ENCODE peak calls at places on chromosomes 16 and 17, in six cellular contexts. N is HCT116, S is HepG2, A is H1, C is K562, X is GM12878. P is an unnamed sample.

GRCh38 chr17:4375039-4375748 is 8.7 kb upstream of the UBE2G1 start:
- DNase-seq in N (no peak), X (peak; percentile 98), S (no peak), C (peak; percentile 14), A (no peak), P (no peak)

GRCh38 chr17:74307984-74308773 is 17.8 kb upstream of the KIF19 start:
- DNase-seq in A (no peak), X (no peak), C (peak; percentile 57), S (no peak), N (no peak), P (no peak)

GRCh38 chr17:72430611-72431432 is 310.0 kb downstream of the SOX9 start:
- DNase-seq in N (peak; percentile 56), C (peak; percentile 6), X (no peak), S (no peak), A (peak; percentile 60), P (no peak)

GRCh38 chr17:50955160-50955559 is 89.0 kb upstream of the TOB1 start:
- DNase-seq in A (no peak), N (no peak), X (no peak), S (no peak), C (no peak), P (no peak)

GRCh38 chr17:78671607-78672404 is 94.6 kb upstream of the DNAH17 start:
- DNase-seq in N (no peak), C (no peak), X (no peak), A (no peak), S (no peak), P (no peak)

GRCh38 chr17:82065638-82066303 is at the start of gene DUS1L:
- DNase-seq in X (no peak), C (peak; percentile 76), N (no peak), S (no peak), A (peak; percentile 85), P (no peak)

GRCh38 chr17:37742114-37742761 is 2.6 kb downstream of the HNF1B start:
- DNase-seq in A (peak; percentile 70), N (no peak), X (no peak), C (no peak), S (no peak), P (no peak)

GRCh38 chr16:77788196-77789084 is at the start of gene VAT1L:
- DNase-seq in N (no peak), C (peak; percentile 7), S (no peak), X (no peak), A (peak; percentile 85), P (peak; percentile 44)

GRCh38 chr16:11629071-11630030 is 38.9 kb upstream of the SNN start:
- DNase-seq in C (no peak), X (no peak), S (no peak), N (no peak), A (no peak), P (no peak)

GRCh38 chr16:11627292-11627663 is 40.6 kb upstream of the LITAF start:
- DNase-seq in X (no peak), C (no peak), A (no peak), S (no peak), N (no peak), P (no peak)

GRCh38 chr16:11625769-11626168 is 39.0 kb upstream of the LITAF start:
- DNase-seq in S (no peak), A (no peak), X (no peak), N (no peak), C (no peak), P (no peak)

GRCh38 chr16:11626657-11627291 is 40.1 kb upstream of the LITAF start:
- DNase-seq in X (no peak), A (no peak), S (no peak), C (no peak), N (no peak), P (no peak)

GRCh38 chr16:11627822-11628457 is 40.3 kb upstream of the SNN start:
- DNase-seq in N (peak; percentile 63), X (no peak), A (no peak), C (peak; percentile 58), S (no peak), P (no peak)
- TF ChIP-seq ZNF274 in N (no peak), X (no peak), A (no peak), C (no peak), S (no peak), P (no peak)

DNA sequence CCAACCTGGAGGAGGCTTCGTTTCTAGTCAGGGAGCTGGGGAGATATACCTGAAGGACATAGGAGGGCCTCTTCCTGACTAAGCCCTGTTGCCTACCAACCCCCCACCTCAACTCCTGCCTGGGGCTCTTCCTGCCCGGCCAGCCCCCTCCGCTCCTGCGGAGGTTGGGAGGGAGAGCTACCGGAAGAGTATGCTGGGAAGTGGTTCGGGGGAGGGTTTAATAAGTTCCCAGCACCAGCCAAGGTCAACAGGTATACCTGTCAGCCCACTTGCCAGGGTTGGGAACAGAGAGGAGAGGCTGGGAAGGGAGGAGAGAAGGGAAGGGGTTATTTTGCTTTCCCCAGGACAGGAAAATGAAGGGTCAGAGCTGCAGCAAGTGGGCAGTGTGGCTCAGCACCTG is 4.7 kb downstream of the PPP1R1B start:
- DNase-seq in X (no peak), C (no peak), S (no peak), N (no peak), A (no peak), P (no peak)
- H3K4me3 ChIP-seq in X (no peak overlapping the region), C (no peak overlapping the region), S (no peak overlapping the region), N (no peak overlapping the region), A (peak overlapping the region; percentile 2), P (no peak overlapping the region)

DNA sequence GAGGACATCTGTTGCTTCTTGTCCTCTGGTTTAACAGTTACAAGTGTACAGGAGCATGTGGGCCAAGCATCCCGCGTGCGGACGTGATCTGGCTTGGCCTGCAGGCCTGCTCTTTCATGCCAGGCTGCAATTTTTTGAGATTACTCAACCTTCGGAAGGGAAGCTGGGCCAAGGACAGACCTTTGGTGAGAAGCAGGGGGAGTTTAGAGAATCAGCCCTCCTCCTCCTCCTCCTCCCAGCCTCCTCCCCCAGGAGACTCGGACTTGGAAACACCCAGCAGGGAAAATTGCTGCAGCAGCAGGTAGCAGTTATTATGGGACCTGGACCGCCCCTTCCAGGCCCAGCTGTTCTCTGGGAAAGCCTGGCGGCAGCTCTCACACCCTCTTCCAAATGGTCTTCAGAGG is 5.1 kb upstream of the KLHL36 start:
- DNase-seq in N (no peak), X (no peak), A (no peak), S (peak; percentile 35), C (no peak), P (no peak)
- TF ChIP-seq ZNF274 in N (no peak), X (no peak), A (no peak), S (no peak), C (no peak), P (no peak)

DNA sequence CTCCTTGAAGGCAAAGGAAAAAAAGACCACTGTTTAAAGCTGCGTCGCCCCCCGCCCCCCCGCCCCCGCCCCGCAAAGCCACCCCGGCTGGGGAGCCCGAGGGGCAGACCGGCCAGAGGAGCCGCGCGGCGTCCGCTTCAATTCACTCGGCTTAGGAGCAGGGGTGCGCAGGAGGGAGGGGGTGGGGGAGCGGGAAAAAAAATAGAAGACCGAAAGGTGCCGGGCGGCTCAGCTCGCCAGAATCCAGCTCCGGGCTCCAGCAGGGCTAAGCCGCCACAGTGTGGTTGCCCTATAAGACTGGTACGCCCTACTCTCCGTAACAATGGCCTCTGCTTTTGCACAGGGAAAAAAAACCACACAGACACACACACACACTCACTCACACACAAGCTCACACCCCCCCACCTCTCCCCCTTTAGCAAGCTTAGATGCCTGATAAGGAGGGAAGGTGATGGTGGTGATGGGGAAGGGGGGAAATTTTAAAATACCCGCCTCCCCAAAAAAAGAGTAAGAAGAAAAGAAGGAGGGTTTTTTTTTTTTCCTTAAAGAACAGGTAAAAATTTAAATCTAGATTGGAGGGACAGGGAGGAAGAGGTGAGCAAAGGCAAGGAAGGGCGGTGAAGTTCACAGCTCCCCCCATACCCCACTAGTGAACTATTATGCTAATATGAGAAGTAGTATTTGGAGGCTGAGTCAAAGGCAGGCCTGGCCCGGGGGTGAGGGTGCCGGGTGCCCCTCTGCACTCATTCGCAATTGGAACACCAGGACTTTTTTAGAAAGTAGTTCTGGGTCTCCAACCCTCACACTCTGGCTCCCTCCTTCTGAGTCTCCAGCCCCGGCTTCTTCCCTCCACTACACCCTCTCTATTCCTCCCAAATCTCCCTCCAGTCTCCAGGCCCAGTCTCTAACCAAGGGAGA is 11.0 kb upstream of the HOXB2 start:
- DNase-seq in S (no peak), X (no peak), C (peak; percentile 69), A (no peak), N (no peak), P (no peak)
- H3K4me3 ChIP-seq in S (no peak overlapping the region), X (no peak overlapping the region), C (peak overlapping the region; percentile 30), A (no peak overlapping the region), N (no peak overlapping the region), P (peak overlapping the region; percentile 1)

DNA sequence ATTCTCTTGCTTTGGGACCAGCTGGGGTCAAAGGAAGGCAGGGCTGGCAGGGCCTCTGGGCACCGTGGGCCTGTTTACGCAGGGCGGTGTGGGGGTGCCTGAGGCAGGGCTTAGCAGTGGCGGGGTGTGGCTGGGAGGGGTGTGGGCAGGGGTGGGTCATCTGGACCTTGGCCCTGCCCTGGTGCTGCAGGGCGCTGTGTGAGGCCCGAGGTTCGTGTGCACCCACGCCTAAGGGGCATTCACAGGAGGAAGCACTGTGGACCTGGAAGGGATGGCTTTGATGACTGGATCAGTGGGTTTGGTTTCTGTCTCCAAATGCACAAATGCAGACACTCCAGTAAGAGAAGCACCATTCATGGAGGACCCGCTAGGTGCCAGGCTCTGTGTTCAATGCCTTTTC is 37.3 kb downstream of the BCO1 start:
- DNase-seq in N (no peak), C (no peak), S (no peak), A (no peak), X (no peak), P (no peak)
- TF ChIP-seq ZNF274 in N (no peak), C (no peak), S (no peak), A (no peak), X (no peak), P (no peak)

GRCh38 chr16:53081032-53081424 is 26.2 kb downstream of the CHD9 start:
- DNase-seq in X (no peak), A (no peak), S (no peak), C (no peak), N (no peak), P (no peak)
- H3K4me3 ChIP-seq in X (no peak overlapping the region), A (no peak overlapping the region), S (no peak overlapping the region), C (no peak overlapping the region), N (no peak overlapping the region), P (no peak overlapping the region)